ENCODE peak calls at places on chromosomes 11 and 22, in nine cellular contexts. One of them, this sample, is unnamed.

GRCh38 chr11:112795142-112795815 is 165.9 kb upstream of the NCAM1 start:
- DNase-seq in neural crest cell: peak
- DNase-seq in AG09319: no peak
- DNase-seq in tibial artery: peak
- DNase-seq in dorsolateral prefrontal cortex: peak
- DNase-seq in IMR-90: peak
- DNase-seq in K562: peak
- DNase-seq in prostate gland: no peak
- DNase-seq in progenitor cell of endocrine pancreas: no peak
- DNase-seq in this sample: no peak

GRCh38 chr11:73187854-73188253 is 30.2 kb upstream of the P2RY2 start:
- DNase-seq in tibial artery: no peak
- DNase-seq in dorsolateral prefrontal cortex: no peak
- DNase-seq in K562: no peak
- DNase-seq in prostate gland: no peak
- DNase-seq in AG09319: no peak
- DNase-seq in neural crest cell: no peak
- DNase-seq in progenitor cell of endocrine pancreas: no peak
- DNase-seq in IMR-90: no peak
- DNase-seq in this sample: no peak

GRCh38 chr11:133982151-133982550 is 25.4 kb upstream of the IGSF9B start:
- DNase-seq in AG09319: no peak
- DNase-seq in K562: no peak
- DNase-seq in neural crest cell: no peak
- DNase-seq in IMR-90: no peak
- DNase-seq in progenitor cell of endocrine pancreas: no peak
- DNase-seq in prostate gland: no peak
- DNase-seq in tibial artery: no peak
- DNase-seq in dorsolateral prefrontal cortex: no peak
- DNase-seq in this sample: no peak

GRCh38 chr11:79431535-79431934 is 9.3 kb downstream of the TENM4 start:
- DNase-seq in K562: no peak
- DNase-seq in dorsolateral prefrontal cortex: no peak
- DNase-seq in AG09319: no peak
- DNase-seq in prostate gland: no peak
- DNase-seq in tibial artery: no peak
- DNase-seq in IMR-90: peak
- DNase-seq in progenitor cell of endocrine pancreas: no peak
- DNase-seq in neural crest cell: no peak
- DNase-seq in this sample: no peak

GRCh38 chr11:31120428-31120827 is 249.1 kb downstream of the DCDC1 start:
- DNase-seq in neural crest cell: no peak
- DNase-seq in dorsolateral prefrontal cortex: no peak
- DNase-seq in AG09319: no peak
- DNase-seq in prostate gland: no peak
- DNase-seq in progenitor cell of endocrine pancreas: no peak
- DNase-seq in tibial artery: no peak
- DNase-seq in IMR-90: no peak
- DNase-seq in K562: no peak
- DNase-seq in this sample: no peak

GRCh38 chr11:980438-981365 is 55.0 kb downstream of the AP2A2 start:
- DNase-seq in tibial artery: no peak
- DNase-seq in neural crest cell: no peak
- DNase-seq in AG09319: no peak
- DNase-seq in IMR-90: no peak
- DNase-seq in progenitor cell of endocrine pancreas: no peak
- DNase-seq in dorsolateral prefrontal cortex: no peak
- DNase-seq in prostate gland: no peak
- DNase-seq in K562: no peak
- DNase-seq in this sample: no peak

GRCh38 chr11:72709478-72710238 is 35.4 kb upstream of the PDE2A start:
- DNase-seq in tibial artery: no peak
- DNase-seq in progenitor cell of endocrine pancreas: no peak
- DNase-seq in prostate gland: no peak
- DNase-seq in AG09319: no peak
- DNase-seq in neural crest cell: no peak
- DNase-seq in K562: no peak
- DNase-seq in dorsolateral prefrontal cortex: no peak
- DNase-seq in IMR-90: no peak
- DNase-seq in this sample: no peak

GRCh38 chr11:77244277-77245014 is 57.0 kb downstream of the GDPD4 start:
- DNase-seq in neural crest cell: no peak
- DNase-seq in prostate gland: no peak
- DNase-seq in tibial artery: no peak
- DNase-seq in IMR-90: peak
- DNase-seq in dorsolateral prefrontal cortex: no peak
- DNase-seq in AG09319: peak
- DNase-seq in progenitor cell of endocrine pancreas: no peak
- DNase-seq in K562: no peak
- DNase-seq in this sample: no peak

GRCh38 chr11:2549491-2549875 is 104.7 kb downstream of the KCNQ1 start:
- DNase-seq in AG09319: no peak
- DNase-seq in IMR-90: no peak
- DNase-seq in dorsolateral prefrontal cortex: no peak
- DNase-seq in tibial artery: peak
- DNase-seq in progenitor cell of endocrine pancreas: no peak
- DNase-seq in prostate gland: no peak
- DNase-seq in K562: no peak
- DNase-seq in neural crest cell: no peak
- DNase-seq in this sample: peak

GRCh38 chr11:57983211-57983610 is 40.5 kb upstream of the OR9Q1 start:
- DNase-seq in IMR-90: no peak
- DNase-seq in K562: no peak
- DNase-seq in prostate gland: no peak
- DNase-seq in neural crest cell: no peak
- DNase-seq in progenitor cell of endocrine pancreas: no peak
- DNase-seq in tibial artery: no peak
- DNase-seq in dorsolateral prefrontal cortex: no peak
- DNase-seq in AG09319: no peak
- DNase-seq in this sample: no peak

GRCh38 chr22:48919187-48919590 is 908.5 kb downstream of the BRD1 start:
- DNase-seq in IMR-90: no peak
- DNase-seq in prostate gland: no peak
- DNase-seq in neural crest cell: peak
- DNase-seq in tibial artery: peak
- DNase-seq in K562: no peak
- DNase-seq in dorsolateral prefrontal cortex: no peak
- DNase-seq in AG09319: no peak
- DNase-seq in progenitor cell of endocrine pancreas: no peak
- DNase-seq in this sample: no peak

DNA sequence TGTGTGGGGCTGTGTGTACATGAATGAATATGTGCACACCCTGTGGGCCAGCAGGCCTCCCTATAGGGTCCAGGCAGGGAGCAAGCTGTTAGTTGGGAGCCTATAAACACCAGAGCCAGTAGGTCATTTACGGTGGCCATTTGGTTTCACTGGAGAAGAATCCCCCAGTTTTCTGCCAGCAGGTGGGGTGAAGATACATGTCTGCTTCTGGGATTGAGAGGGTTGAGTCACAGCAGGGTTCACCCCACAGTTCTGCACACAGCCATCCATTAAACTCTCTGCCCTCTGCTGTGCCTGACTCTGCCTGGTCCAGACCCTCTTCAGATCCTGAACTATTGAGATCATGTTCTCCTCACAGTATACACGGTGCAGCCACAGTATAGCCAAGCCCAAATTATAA is 34.9 kb downstream of the BARX2 start:
- DNase-seq in AG09319: no peak
- DNase-seq in prostate gland: no peak
- DNase-seq in tibial artery: no peak
- DNase-seq in dorsolateral prefrontal cortex: no peak
- DNase-seq in IMR-90: no peak
- DNase-seq in neural crest cell: no peak
- DNase-seq in K562: no peak
- DNase-seq in progenitor cell of endocrine pancreas: no peak
- DNase-seq in this sample: no peak
- TF ChIP-seq CTCF in AG09319: no peak
- TF ChIP-seq CTCF in prostate gland: no peak
- TF ChIP-seq CTCF in tibial artery: no peak
- TF ChIP-seq CTCF in dorsolateral prefrontal cortex: no peak
- TF ChIP-seq CTCF in IMR-90: no peak
- TF ChIP-seq CTCF in neural crest cell: no peak
- TF ChIP-seq CTCF in K562: no peak
- TF ChIP-seq CTCF in progenitor cell of endocrine pancreas: no peak
- TF ChIP-seq CTCF in this sample: no peak

GRCh38 chr22:20966883-20967696 is at the start of gene AIFM3:
- DNase-seq in progenitor cell of endocrine pancreas: no peak
- DNase-seq in tibial artery: no peak
- DNase-seq in K562: no peak
- DNase-seq in IMR-90: no peak
- DNase-seq in AG09319: no peak
- DNase-seq in dorsolateral prefrontal cortex: no peak
- DNase-seq in prostate gland: no peak
- DNase-seq in neural crest cell: no peak
- DNase-seq in this sample: no peak

GRCh38 chr22:20965888-20966855 is 883 bp upstream of the AIFM3 start:
- DNase-seq in tibial artery: no peak
- DNase-seq in progenitor cell of endocrine pancreas: no peak
- DNase-seq in IMR-90: no peak
- DNase-seq in dorsolateral prefrontal cortex: no peak
- DNase-seq in K562: no peak
- DNase-seq in AG09319: no peak
- DNase-seq in prostate gland: no peak
- DNase-seq in neural crest cell: no peak
- DNase-seq in this sample: no peak

GRCh38 chr22:20965104-20965887 is 1.8 kb upstream of the AIFM3 start:
- DNase-seq in neural crest cell: no peak
- DNase-seq in K562: peak
- DNase-seq in progenitor cell of endocrine pancreas: no peak
- DNase-seq in dorsolateral prefrontal cortex: no peak
- DNase-seq in IMR-90: no peak
- DNase-seq in AG09319: no peak
- DNase-seq in prostate gland: no peak
- DNase-seq in tibial artery: no peak
- DNase-seq in this sample: no peak

GRCh38 chr22:20968281-20968977 is 1.4 kb downstream of the AIFM3 start:
- DNase-seq in prostate gland: no peak
- DNase-seq in progenitor cell of endocrine pancreas: no peak
- DNase-seq in neural crest cell: no peak
- DNase-seq in dorsolateral prefrontal cortex: no peak
- DNase-seq in IMR-90: no peak
- DNase-seq in K562: no peak
- DNase-seq in tibial artery: no peak
- DNase-seq in AG09319: no peak
- DNase-seq in this sample: no peak

DNA sequence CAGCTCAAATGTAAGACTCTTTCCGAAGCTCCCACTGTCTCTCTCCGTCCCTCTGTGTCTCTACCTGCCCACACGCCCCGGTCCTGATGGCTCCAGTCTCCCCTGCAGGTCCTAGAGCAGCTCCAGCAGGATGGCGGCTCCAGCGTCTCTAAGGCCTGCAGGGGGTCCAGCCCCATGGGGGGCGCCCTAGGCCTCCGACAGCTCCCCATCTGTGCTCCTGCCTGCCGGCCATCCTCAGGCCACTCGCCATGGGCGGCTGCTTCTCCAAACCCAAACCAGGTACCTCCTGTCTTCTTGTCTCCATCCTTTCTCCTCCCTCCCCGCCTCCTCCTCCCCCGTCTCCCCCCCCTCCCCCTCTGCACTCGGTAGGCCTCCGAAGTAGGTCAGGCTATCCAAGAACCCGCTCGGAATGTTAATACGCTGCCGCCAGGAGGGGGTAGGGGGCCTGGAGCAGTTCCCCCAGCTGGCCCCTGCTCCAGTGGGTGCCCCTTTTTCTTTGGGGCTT is 694 bp downstream of the AIFM3 start:
- DNase-seq in progenitor cell of endocrine pancreas: no peak
- DNase-seq in K562: peak
- DNase-seq in prostate gland: no peak
- DNase-seq in neural crest cell: no peak
- DNase-seq in dorsolateral prefrontal cortex: no peak
- DNase-seq in tibial artery: no peak
- DNase-seq in IMR-90: no peak
- DNase-seq in AG09319: no peak
- DNase-seq in this sample: no peak
- TF ChIP-seq CTCF in progenitor cell of endocrine pancreas: no peak
- TF ChIP-seq CTCF in K562: peak
- TF ChIP-seq CTCF in prostate gland: no peak
- TF ChIP-seq CTCF in neural crest cell: no peak
- TF ChIP-seq CTCF in dorsolateral prefrontal cortex: no peak
- TF ChIP-seq CTCF in tibial artery: no peak
- TF ChIP-seq CTCF in IMR-90: no peak
- TF ChIP-seq CTCF in AG09319: no peak
- TF ChIP-seq CTCF in this sample: no peak

DNA sequence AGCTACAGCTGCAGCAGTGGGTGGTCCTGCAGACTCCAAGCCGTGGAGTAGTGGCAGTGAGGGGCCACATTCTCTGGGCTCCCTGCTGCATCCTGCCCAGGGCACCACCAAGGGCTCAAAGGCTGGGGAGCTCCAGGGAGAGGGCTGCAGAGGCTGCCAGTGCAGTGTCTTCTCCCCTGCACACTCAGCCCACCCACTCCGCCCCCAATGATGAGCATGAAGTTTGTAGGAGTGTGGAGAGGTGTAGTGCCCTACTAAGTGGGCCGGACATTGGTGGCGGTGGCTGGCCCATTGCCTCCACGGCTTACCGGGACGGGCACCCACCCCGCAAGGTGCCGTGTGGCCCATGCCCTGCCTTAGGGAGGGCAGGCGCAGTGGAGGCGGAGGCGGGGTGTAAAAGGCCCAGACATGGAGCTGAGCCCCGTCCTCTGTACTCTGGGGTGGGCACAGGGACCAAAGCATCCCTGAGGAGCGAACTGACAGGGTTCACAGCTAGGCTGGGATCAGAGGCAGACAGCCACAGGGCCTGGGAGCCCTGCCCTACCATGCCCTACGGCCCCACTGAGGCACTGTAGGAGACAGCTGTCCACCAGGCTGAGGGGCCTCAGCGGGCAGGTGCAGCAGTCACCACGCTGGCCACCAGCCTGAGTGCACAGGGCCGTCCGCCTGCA is 18.9 kb downstream of the ARVCF start:
- DNase-seq in dorsolateral prefrontal cortex: no peak
- DNase-seq in prostate gland: no peak
- DNase-seq in neural crest cell: no peak
- DNase-seq in AG09319: no peak
- DNase-seq in K562: no peak
- DNase-seq in progenitor cell of endocrine pancreas: no peak
- DNase-seq in tibial artery: peak
- DNase-seq in IMR-90: no peak
- DNase-seq in this sample: peak
- TF ChIP-seq CTCF in dorsolateral prefrontal cortex: no peak
- TF ChIP-seq CTCF in prostate gland: no peak
- TF ChIP-seq CTCF in neural crest cell: no peak
- TF ChIP-seq CTCF in AG09319: no peak
- TF ChIP-seq CTCF in K562: no peak
- TF ChIP-seq CTCF in progenitor cell of endocrine pancreas: no peak
- TF ChIP-seq CTCF in tibial artery: no peak
- TF ChIP-seq CTCF in IMR-90: no peak
- TF ChIP-seq CTCF in this sample: no peak

DNA sequence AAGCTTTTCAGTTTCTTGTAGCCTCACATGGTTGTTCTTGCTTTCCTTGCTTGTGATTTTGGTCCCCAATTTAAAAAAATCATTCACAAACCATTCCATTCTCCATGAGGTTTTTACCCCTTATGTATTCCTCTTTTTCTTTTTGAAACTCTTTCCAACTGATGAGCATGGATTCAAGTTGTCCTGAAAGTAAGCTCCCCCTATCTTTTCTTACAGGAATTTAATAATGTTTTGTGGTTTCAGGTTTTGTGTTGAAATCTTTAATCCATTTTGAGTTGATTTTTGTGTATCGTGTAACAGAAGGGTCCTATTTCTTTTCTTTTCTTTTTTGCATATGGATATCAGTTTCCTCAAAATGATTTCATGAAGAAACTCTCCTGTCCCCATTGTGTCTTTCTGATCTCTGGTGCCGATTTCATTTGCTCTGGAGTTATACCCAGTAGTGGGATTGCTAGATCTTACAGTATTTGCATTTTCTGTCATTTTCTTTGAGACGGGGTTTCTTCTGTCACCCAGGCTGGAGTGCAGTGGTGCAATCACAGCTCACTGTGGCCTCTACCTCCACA is 58.5 kb downstream of the LRRC74B start:
- DNase-seq in AG09319: no peak
- DNase-seq in prostate gland: no peak
- DNase-seq in K562: no peak
- DNase-seq in neural crest cell: no peak
- DNase-seq in tibial artery: no peak
- DNase-seq in progenitor cell of endocrine pancreas: no peak
- DNase-seq in dorsolateral prefrontal cortex: no peak
- DNase-seq in IMR-90: no peak
- DNase-seq in this sample: no peak
- TF ChIP-seq CTCF in AG09319: no peak
- TF ChIP-seq CTCF in prostate gland: no peak
- TF ChIP-seq CTCF in K562: no peak
- TF ChIP-seq CTCF in neural crest cell: no peak
- TF ChIP-seq CTCF in tibial artery: no peak
- TF ChIP-seq CTCF in progenitor cell of endocrine pancreas: no peak
- TF ChIP-seq CTCF in dorsolateral prefrontal cortex: peak
- TF ChIP-seq CTCF in IMR-90: no peak
- TF ChIP-seq CTCF in this sample: no peak